ENCODE peak calls at places on chromosomes 2 and 18, in five cellular contexts. M, D, W, N and L are unnamed samples.

GRCh38 chr18:58391113-58391892 is 237.6 kb downstream of the ALPK2 start:
- DNase-seq in M (no peak), W (no peak), D (no peak), N (no peak), L (no peak)

GRCh38 chr2:137937246-137937645 is 27.0 kb upstream of the HNMT start:
- DNase-seq in N (no peak), M (no peak), W (no peak), D (no peak), L (no peak)

GRCh38 chr2:167380555-167380954 is 492.3 kb downstream of the XIRP2 start:
- DNase-seq in D (no peak), M (no peak), W (no peak), N (no peak), L (no peak)

GRCh38 chr18:494602-494983 is 5.9 kb downstream of the COLEC12 start:
- DNase-seq in M (no peak), W (no peak), D (no peak), N (no peak), L (no peak)

GRCh38 chr2:223779877-223780276 is 57.5 kb downstream of the AP1S3 start:
- DNase-seq in W (no peak), M (peak), D (peak), N (peak), L (no peak)

GRCh38 chr2:222424281-222424728 is at the start of gene SGPP2:
- DNase-seq in W (no peak), D (no peak), N (no peak), M (peak), L (no peak)

GRCh38 chr2:127415593-127416485 is 2.4 kb upstream of the PROC start:
- DNase-seq in W (peak), N (peak), M (peak), D (peak), L (peak)

GRCh38 chr2:47088371-47089082 is 66.6 kb downstream of the STPG4 start:
- DNase-seq in W (no peak), D (no peak), N (no peak), M (no peak), L (no peak)

GRCh38 chr2:128781166-128781887 is 462.7 kb upstream of the HS6ST1 start:
- DNase-seq in W (no peak), D (no peak), N (peak), M (no peak), L (no peak)

GRCh38 chr18:11179959-11180519 is 30.7 kb upstream of the PIEZO2 start:
- DNase-seq in D (no peak), N (no peak), M (no peak), W (no peak), L (no peak)

GRCh38 chr2:199465988-199466703 is 8.4 kb upstream of the SATB2 start:
- DNase-seq in D (no peak), M (peak), N (no peak), W (no peak), L (no peak)

GRCh38 chr18:43279015-43279758 is 1.9 kb upstream of the SYT4 start:
- DNase-seq in W (no peak), D (peak), M (peak), N (no peak), L (peak)

GRCh38 chr2:206936456-206937222 is 2.7 kb upstream of the CPO start:
- DNase-seq in W (no peak), N (no peak), M (no peak), D (peak), L (no peak)

GRCh38 chr2:207479198-207479785 is 50.5 kb upstream of the CREB1 start:
- DNase-seq in D (peak), W (no peak), M (no peak), N (no peak), L (no peak)

GRCh38 chr18:7548226-7548625 is 18.9 kb upstream of the PTPRM start:
- DNase-seq in M (no peak), W (no peak), N (no peak), D (no peak), L (no peak)

GRCh38 chr2:12399244-12399643 is 317.5 kb upstream of the TRIB2 start:
- DNase-seq in D (no peak), W (no peak), M (no peak), N (no peak), L (no peak)

GRCh38 chr18:55185391-55185790 is 226.1 kb upstream of the CCDC68 start:
- DNase-seq in W (no peak), D (no peak), M (no peak), N (no peak), L (no peak)

GRCh38 chr2:208227581-208228232 is 27.2 kb downstream of the IDH1 start:
- DNase-seq in D (no peak), W (no peak), N (no peak), M (no peak), L (no peak)

GRCh38 chr2:177296047-177296446 is 31.5 kb upstream of the NFE2L2 start:
- DNase-seq in W (no peak), M (no peak), D (peak), N (no peak), L (no peak)

GRCh38 chr2:118672571-118673158 is 174.8 kb downstream of the EN1 start:
- DNase-seq in W (no peak), D (no peak), N (no peak), M (no peak), L (no peak)

GRCh38 chr2:156580501-156580900 is 144.3 kb downstream of the GPD2 start:
- DNase-seq in D (no peak), W (no peak), M (no peak), N (no peak), L (no peak)

GRCh38 chr2:231181848-231182247 is 16.6 kb upstream of the ARMC9 start:
- DNase-seq in D (peak), N (no peak), M (no peak), W (no peak), L (no peak)

GRCh38 chr2:169087757-169088379 is 18.5 kb downstream of the DHRS9 start:
- DNase-seq in M (no peak), D (no peak), N (no peak), W (no peak), L (no peak)

GRCh38 chr2:196205891-196206408 is 34.6 kb upstream of the STK17B start:
- DNase-seq in M (no peak), W (no peak), N (no peak), D (peak), L (no peak)

GRCh38 chr2:48607307-48608014 is 10.2 kb upstream of the GTF2A1L start:
- DNase-seq in M (no peak), N (no peak), W (no peak), D (peak), L (no peak)

GRCh38 chr18:51350081-51350480 is 152.6 kb upstream of the MEX3C start:
- DNase-seq in D (peak), W (no peak), N (no peak), M (no peak), L (no peak)

GRCh38 chr2:66696374-66696773 is 261.4 kb downstream of the MEIS1 start:
- DNase-seq in D (no peak), N (no peak), M (no peak), W (no peak), L (no peak)

GRCh38 chr2:218745559-218746469 is 35.2 kb downstream of the TTLL4 start:
- DNase-seq in W (no peak), M (no peak), D (peak), N (no peak), L (no peak)

GRCh38 chr2:55130849-55131248 is 80.6 kb upstream of the RTN4 start:
- DNase-seq in W (no peak), N (no peak), M (no peak), D (no peak), L (no peak)

GRCh38 chr2:160039166-160039903 is 23.1 kb downstream of the PLA2R1 start:
- DNase-seq in N (no peak), W (no peak), M (no peak), D (peak), L (no peak)

GRCh38 chr18:22166070-22166972 is 3.1 kb upstream of the GATA6 start:
- DNase-seq in M (peak), D (no peak), N (no peak), W (no peak), L (no peak)